ENCODE peak calls at places on chromosomes 5 and 9, in eight cellular contexts. R is pancreas, A is cardiac muscle cell, V is sigmoid colon, G is lung, L is endodermal cell, I is right lobe of liver, P is K562. X is an unnamed sample. For H3K4me1, the result is how much of the 10 kb centered on the place peaks cover.

GRCh38 chr5:168712280-168712924 is 133.2 kb upstream of the PANK3 start:
- DNase-seq in R (no peak), A (no peak), V (no peak), G (no peak), L (peak), I (peak), P (no peak), X (no peak)

GRCh38 chr9:94866770-94867169 is 140.3 kb downstream of the AOPEP start:
- DNase-seq in R (no peak), A (no peak), V (no peak), G (no peak), L (no peak), I (no peak), P (no peak), X (no peak)

GRCh38 chr9:114285166-114285867 is 37.6 kb upstream of the ORM1 start:
- DNase-seq in R (no peak), A (no peak), V (peak), G (no peak), L (peak), I (peak), P (peak), X (peak)

GRCh38 chr9:126805546-126806262 is 864 bp downstream of the ZBTB43 start:
- DNase-seq in R (peak), A (peak), V (peak), G (peak), L (peak), I (peak), P (peak), X (peak)

GRCh38 chr5:9888517-9888916 is 258.4 kb upstream of the TAS2R1 start:
- DNase-seq in R (no peak), A (no peak), V (no peak), G (no peak), L (no peak), I (no peak), P (no peak), X (no peak)

GRCh38 chr5:148426514-148426913 is 42.8 kb downstream of the FBXO38 start:
- DNase-seq in R (no peak), A (no peak), V (no peak), G (no peak), L (no peak), I (no peak), P (no peak), X (no peak)

GRCh38 chr9:111962021-111962420 is 65.4 kb downstream of the UGCG start:
- DNase-seq in R (no peak), A (no peak), V (no peak), G (no peak), L (no peak), I (no peak), P (no peak), X (no peak)

GRCh38 chr9:94083384-94083783 is 880 bp upstream of the PTPDC1 start:
- DNase-seq in R (no peak), A (peak), V (no peak), G (no peak), L (no peak), I (no peak), P (no peak), X (no peak)

GRCh38 chr9:116124472-116125040 is 29.0 kb upstream of the PAPPA start:
- DNase-seq in R (no peak), A (no peak), V (no peak), G (no peak), L (no peak), I (no peak), P (no peak), X (no peak)

GRCh38 chr9:69122086-69122390 is 52.0 kb upstream of the TJP2 start:
- DNase-seq in R (peak), A (peak), V (peak), G (peak), L (peak), I (peak), P (no peak), X (peak)

GRCh38 chr9:127008076-127008475 is 93.5 kb downstream of the RALGPS1 start:
- DNase-seq in R (no peak), A (no peak), V (no peak), G (no peak), L (no peak), I (no peak), P (no peak), X (no peak)

GRCh38 chr5:39476466-39477215 is 51.9 kb upstream of the DAB2 start:
- DNase-seq in R (no peak), A (no peak), V (no peak), G (no peak), L (no peak), I (no peak), P (no peak), X (no peak)

GRCh38 chr5:155906046-155906445 is 420.9 kb upstream of the SGCD start:
- DNase-seq in R (no peak), A (peak), V (no peak), G (no peak), L (no peak), I (no peak), P (no peak), X (no peak)

GRCh38 chr5:65262590-65263189 is 219.0 kb downstream of the ADAMTS6 start:
- DNase-seq in R (no peak), A (peak), V (no peak), G (no peak), L (no peak), I (no peak), P (no peak), X (no peak)

GRCh38 chr9:125146247-125146646 is 2.9 kb upstream of the SCAI start:
- DNase-seq in R (no peak), A (no peak), V (no peak), G (no peak), L (no peak), I (no peak), P (no peak), X (no peak)

GRCh38 chr5:17088051-17088450 is 129.4 kb upstream of the BASP1 start:
- DNase-seq in R (no peak), A (no peak), V (no peak), G (no peak), L (no peak), I (no peak), P (no peak), X (no peak)

GRCh38 chr9:81069038-81069795 is 620.1 kb downstream of the TLE1 start:
- DNase-seq in R (no peak), A (no peak), V (no peak), G (no peak), L (no peak), I (no peak), P (no peak), X (no peak)

GRCh38 chr5:10632110-10632903 is 68.4 kb downstream of the ANKRD33B start:
- DNase-seq in R (no peak), A (no peak), V (peak), G (no peak), L (no peak), I (no peak), P (no peak), X (no peak)

GRCh38 chr5:112419050-112419595 is at the start of gene EPB41L4A:
- DNase-seq in R (peak), A (peak), V (no peak), G (no peak), L (no peak), I (peak), P (no peak), X (no peak)

GRCh38 chr9:121319394-121319780 is 50.7 kb downstream of the STOM start:
- DNase-seq in R (no peak), A (no peak), V (peak), G (no peak), L (no peak), I (peak), P (no peak), X (no peak)

GRCh38 chr9:116027511-116027910 is 126.1 kb upstream of the PAPPA start:
- DNase-seq in R (no peak), A (no peak), V (no peak), G (no peak), L (no peak), I (no peak), P (no peak), X (no peak)

GRCh38 chr5:78787763-78788162 is 139.2 kb upstream of the LHFPL2 start:
- DNase-seq in R (no peak), A (no peak), V (no peak), G (no peak), L (no peak), I (no peak), P (no peak), X (no peak)

GRCh38 chr5:10543585-10544040 is 20.3 kb upstream of the ANKRD33B start:
- DNase-seq in R (no peak), A (no peak), V (peak), G (no peak), L (no peak), I (no peak), P (no peak), X (no peak)

GRCh38 chr5:157476699-157477408 is 16.8 kb downstream of the NIPAL4 start:
- DNase-seq in R (no peak), A (peak), V (peak), G (no peak), L (peak), I (no peak), P (peak), X (no peak)

GRCh38 chr9:31996331-31996730 is 388.1 kb upstream of the ACO1 start:
- DNase-seq in R (no peak), A (no peak), V (no peak), G (no peak), L (no peak), I (no peak), P (no peak), X (no peak)
- TF ChIP-seq CTCF in R (no peak), A (no peak), V (no peak), G (no peak), L (peak), I (no peak), P (no peak), X (peak)

DNA sequence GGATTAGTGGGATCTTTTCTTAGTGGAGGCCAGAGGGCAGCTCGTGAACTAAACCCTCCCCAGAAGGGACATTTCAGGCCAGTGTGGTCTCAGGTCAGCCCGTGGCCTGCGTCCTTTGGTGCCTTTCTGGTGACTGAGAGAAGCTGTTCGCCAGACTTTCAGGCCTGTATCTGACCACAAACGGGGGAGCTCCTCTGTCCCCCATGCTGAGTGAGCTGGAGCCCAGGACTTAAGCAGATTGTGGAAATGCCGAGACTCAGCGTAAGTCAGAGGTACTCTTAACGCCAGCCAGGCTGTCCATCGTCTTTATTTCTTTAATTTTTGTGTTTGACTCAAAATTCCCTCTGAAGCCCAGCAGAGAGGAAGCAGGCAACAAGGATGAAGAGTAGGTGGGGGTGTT is 54.8 kb upstream of the NCS1 start:
- DNase-seq in R (no peak), A (no peak), V (no peak), G (no peak), L (no peak), I (no peak), P (no peak), X (no peak)
- H3K27ac ChIP-seq in R (no peak), A (no peak), V (peak), G (no peak), L (no peak), I (no peak), P (no peak), X (peak)

DNA sequence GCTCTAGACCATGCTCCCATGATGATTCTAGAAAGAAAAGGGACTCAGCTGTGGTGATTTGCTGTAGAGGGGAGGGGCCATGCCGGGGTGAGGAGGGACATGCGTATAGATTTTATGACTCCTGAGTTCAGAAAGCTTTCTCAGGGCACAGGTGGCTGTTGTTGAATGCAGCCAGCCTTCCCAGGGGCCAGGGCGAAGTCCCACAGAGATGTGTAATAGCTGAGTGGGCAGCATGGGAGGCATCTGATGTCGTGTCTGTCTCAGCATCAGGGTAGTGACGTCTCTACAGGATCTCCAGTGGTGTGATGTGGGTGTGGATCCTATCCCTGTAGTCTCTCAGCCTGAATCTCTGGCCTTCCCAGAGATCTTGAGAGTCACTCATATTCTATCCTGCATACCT is 7.8 kb upstream of the BOD1 start:
- DNase-seq in R (no peak), A (no peak), V (no peak), G (no peak), L (no peak), I (no peak), P (no peak), X (no peak)
- H3K4me1 ChIP-seq in R (under half), A (under half), V (under half), G (under half), L (under half), I (under half), P (under half), X (under half)

GRCh38 chr5:137223324-137224295 is 275.5 kb downstream of the SPOCK1 start:
- DNase-seq in R (no peak), A (no peak), V (no peak), G (no peak), L (no peak), I (no peak), P (no peak), X (no peak)
- TF ChIP-seq CTCF in R (no peak), A (no peak), V (no peak), G (no peak), L (no peak), I (no peak), P (no peak), X (no peak)

DNA sequence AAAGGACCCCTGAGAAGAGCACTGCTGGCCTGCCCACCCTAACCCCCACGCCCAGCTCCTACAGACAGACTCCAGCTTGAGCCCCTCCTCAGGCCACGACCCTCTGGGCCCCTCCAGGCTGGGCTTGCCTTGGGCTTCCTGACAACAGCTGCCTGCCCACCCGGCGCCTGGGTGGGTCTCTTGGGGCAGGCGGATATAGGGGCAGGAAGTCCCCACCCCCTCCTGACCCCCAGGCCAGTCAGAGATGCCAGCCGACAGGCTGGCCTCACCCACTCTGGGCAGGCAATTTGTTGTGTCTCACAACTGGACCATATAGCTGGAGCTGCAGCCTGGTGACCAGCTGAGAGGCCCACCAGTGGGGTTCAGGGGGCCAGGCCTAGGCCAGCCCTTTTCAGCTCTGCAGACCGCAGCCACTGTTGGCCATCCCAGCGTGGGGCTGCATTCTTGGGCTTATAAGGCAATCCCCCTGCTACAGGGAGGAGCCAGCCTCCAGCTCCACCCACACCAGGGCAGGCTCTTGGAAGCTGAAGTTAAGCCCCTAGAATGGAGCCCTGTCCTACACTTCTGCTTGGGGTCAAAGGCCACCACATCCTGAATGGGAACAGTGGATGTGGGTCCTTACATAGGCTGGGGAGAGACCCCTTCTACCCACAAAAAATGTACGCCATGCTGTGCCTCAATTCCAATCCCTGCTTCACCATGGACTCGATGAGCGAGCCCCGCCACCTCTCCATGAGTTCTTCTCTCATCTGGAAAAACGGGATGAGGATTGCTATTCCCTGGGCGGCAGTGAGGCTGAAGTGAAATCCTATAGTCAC is 2.0 kb downstream of the PDLIM7 start:
- DNase-seq in R (no peak), A (peak), V (peak), G (no peak), L (peak), I (no peak), P (no peak), X (peak)
- H3K27ac ChIP-seq in R (peak), A (peak), V (peak), G (peak), L (peak), I (peak), P (peak), X (peak)

GRCh38 chr5:1007681-1008450 is 736 bp upstream of the NKD2 start:
- DNase-seq in R (peak), A (no peak), V (peak), G (no peak), L (peak), I (peak), P (no peak), X (peak)
- H3K4me1 ChIP-seq in R (under half), A (under half), V (under half), G (under half), L (under half), I (under half), P (half or more), X (under half)

DNA sequence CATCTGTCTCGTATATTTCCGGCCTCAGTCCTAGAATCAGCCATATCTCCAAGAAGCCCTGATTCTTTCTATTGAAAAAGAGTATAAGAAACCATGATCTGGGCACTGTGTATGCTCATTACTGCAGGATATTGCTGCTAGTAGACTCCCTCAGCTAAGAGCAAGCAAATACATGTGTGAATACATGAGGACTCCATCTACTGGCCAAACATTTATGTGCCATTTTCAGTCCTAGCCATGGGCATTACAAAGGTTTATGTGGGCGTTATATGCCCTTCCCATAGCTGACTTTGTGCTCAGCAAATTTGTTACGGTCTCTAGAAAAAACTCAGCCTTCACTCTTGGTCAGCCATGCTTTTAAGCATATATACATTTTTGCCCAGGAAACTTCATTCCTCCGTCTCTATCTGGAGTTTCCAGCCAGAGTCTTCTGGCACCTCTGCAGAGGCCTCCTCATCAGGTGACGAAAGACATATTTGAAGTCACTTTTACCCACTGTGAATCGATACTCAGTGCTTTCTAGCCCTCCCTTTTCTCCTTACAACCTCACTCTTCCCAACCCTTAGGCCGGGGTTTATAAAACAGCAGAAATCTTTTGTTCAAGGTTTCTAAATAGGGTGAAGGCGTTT is 1495.6 kb upstream of the CDH6 start:
- DNase-seq in R (no peak), A (peak), V (no peak), G (no peak), L (peak), I (no peak), P (no peak), X (no peak)
- TF ChIP-seq CTCF in R (no peak), A (no peak), V (no peak), G (no peak), L (peak), I (peak), P (peak), X (no peak)

X was measured in psoas muscle.